ENCODE peak calls at places on chromosomes 11 and 22, in ten cellular contexts. M is RWPE1; B is amygdala; E is central memory CD8-positive, alpha-beta T cell; D is KBM-7; N is posterior vena cava; Y is stimulated activated naive CD8-positive, alpha-beta T cell treated with anti-CD3 and anti-CD28 coated beads, Interleukin-15, amount 100 ng/mL, for 72 hours; L is body of pancreas; H is activated gamma-delta T cell; F is stimulated activated CD4-positive, alpha-beta T cell treated with anti-CD3 and anti-CD28 coated beads, Interleukin-1b, Interleukin-23, amount 100 ng/mL, for 1 hour. W is an unnamed sample.

GRCh38 chr11:62601114-62601363 is 626 bp downstream of the MTA2 start:
- DNase-seq in M (no peak), B (no peak), E (no peak), D (no peak), N (peak), Y (no peak), L (peak), H (peak), F (no peak), W (no peak)

GRCh38 chr11:96173906-96174305 is 169.1 kb downstream of the MAML2 start:
- DNase-seq in M (no peak), B (no peak), E (no peak), D (no peak), N (no peak), Y (no peak), L (no peak), H (no peak), F (no peak), W (no peak)

GRCh38 chr11:6488831-6489230 is 7.5 kb downstream of the TIMM10B start:
- DNase-seq in M (no peak), B (no peak), E (no peak), D (no peak), N (no peak), Y (no peak), L (no peak), H (no peak), F (no peak), W (no peak)

GRCh38 chr11:10002221-10002620 is 291.8 kb downstream of the SBF2 start:
- DNase-seq in M (no peak), B (no peak), E (no peak), D (no peak), N (no peak), Y (no peak), L (no peak), H (no peak), F (no peak), W (no peak)

GRCh38 chr11:67691149-67691548 is 16.7 kb upstream of the ALDH3B2 start:
- DNase-seq in M (no peak), B (no peak), E (no peak), D (no peak), N (no peak), Y (no peak), L (no peak), H (no peak), F (no peak), W (no peak)

GRCh38 chr11:68840661-68841653 is 759 bp downstream of the CPT1A start:
- DNase-seq in M (peak), B (peak), E (no peak), D (no peak), N (peak), Y (peak), L (peak), H (no peak), F (no peak), W (no peak)

GRCh38 chr22:31556627-31557203 is 60.4 kb downstream of the SFI1 start:
- DNase-seq in M (peak), B (no peak), E (no peak), D (peak), N (no peak), Y (no peak), L (no peak), H (no peak), F (no peak), W (no peak)

GRCh38 chr22:30984317-30984716 is 15.3 kb downstream of the TUG1 start:
- DNase-seq in M (no peak), B (no peak), E (no peak), D (no peak), N (no peak), Y (no peak), L (no peak), H (no peak), F (no peak), W (no peak)

GRCh38 chr22:46587492-46588278 is 32.5 kb upstream of the GRAMD4 start:
- DNase-seq in M (no peak), B (no peak), E (no peak), D (peak), N (no peak), Y (no peak), L (no peak), H (no peak), F (no peak), W (no peak)

GRCh38 chr11:124839051-124839971 is 25.9 kb upstream of the ROBO3 start:
- DNase-seq in M (no peak), B (no peak), E (no peak), D (no peak), N (no peak), Y (no peak), L (no peak), H (no peak), F (no peak), W (no peak)

GRCh38 chr11:107744736-107745135 is 32.9 kb upstream of the SLN start:
- DNase-seq in M (no peak), B (no peak), E (no peak), D (no peak), N (no peak), Y (no peak), L (no peak), H (no peak), F (no peak), W (no peak)

GRCh38 chr22:41140365-41140957 is 48.1 kb downstream of the EP300 start:
- DNase-seq in M (no peak), B (no peak), E (no peak), D (no peak), N (no peak), Y (no peak), L (no peak), H (no peak), F (no peak), W (no peak)

GRCh38 chr22:48088226-48088625 is 1325.8 kb downstream of the TBC1D22A start:
- DNase-seq in M (no peak), B (no peak), E (no peak), D (no peak), N (no peak), Y (no peak), L (no peak), H (no peak), F (no peak), W (no peak)

GRCh38 chr11:30295178-30295885 is 27.6 kb upstream of the ARL14EP start:
- DNase-seq in M (no peak), B (no peak), E (no peak), D (no peak), N (no peak), Y (no peak), L (no peak), H (no peak), F (no peak), W (no peak)

GRCh38 chr11:2934611-2935239 is 5.5 kb upstream of the PHLDA2 start:
- DNase-seq in M (no peak), B (no peak), E (no peak), D (no peak), N (peak), Y (no peak), L (no peak), H (no peak), F (no peak), W (no peak)

GRCh38 chr22:22009661-22010060 is 27.1 kb upstream of the TOP3B start:
- DNase-seq in M (peak), B (no peak), E (no peak), D (no peak), N (no peak), Y (no peak), L (no peak), H (no peak), F (no peak), W (no peak)

GRCh38 chr11:69880041-69880802 is 61.0 kb upstream of the FGF3 start:
- DNase-seq in M (no peak), B (no peak), E (no peak), D (no peak), N (peak), Y (no peak), L (peak), H (no peak), F (no peak), W (no peak)

GRCh38 chr11:114440121-114440860 is 1.0 kb downstream of the REXO2 start:
- DNase-seq in M (no peak), B (no peak), E (no peak), D (no peak), N (no peak), Y (no peak), L (no peak), H (no peak), F (no peak), W (no peak)

GRCh38 chr11:93028959-93029536 is 59.6 kb downstream of the MTNR1B start:
- DNase-seq in M (no peak), B (no peak), E (no peak), D (no peak), N (no peak), Y (no peak), L (no peak), H (no peak), F (no peak), W (no peak)

GRCh38 chr11:73240190-73240781 is 22.2 kb downstream of the P2RY2 start:
- DNase-seq in M (no peak), B (no peak), E (no peak), D (no peak), N (peak), Y (no peak), L (no peak), H (no peak), F (no peak), W (no peak)

GRCh38 chr11:10109836-10110235 is 184.2 kb downstream of the SBF2 start:
- DNase-seq in M (no peak), B (no peak), E (no peak), D (no peak), N (no peak), Y (no peak), L (no peak), H (no peak), F (no peak), W (peak)

GRCh38 chr22:44245438-44245837 is 64.7 kb downstream of the PARVG start:
- DNase-seq in M (no peak), B (no peak), E (no peak), D (no peak), N (peak), Y (no peak), L (no peak), H (no peak), F (no peak), W (no peak)

GRCh38 chr11:62752994-62753735 is 795 bp downstream of the ZBTB3 start:
- DNase-seq in M (no peak), B (no peak), E (no peak), D (no peak), N (peak), Y (no peak), L (peak), H (no peak), F (no peak), W (no peak)

GRCh38 chr11:8389034-8389996 is 125.6 kb upstream of the LMO1 start:
- DNase-seq in M (no peak), B (peak), E (no peak), D (no peak), N (no peak), Y (no peak), L (peak), H (no peak), F (no peak), W (no peak)

GRCh38 chr11:124394408-124394807 is 4.4 kb downstream of the OR8B3 start:
- DNase-seq in M (no peak), B (no peak), E (no peak), D (no peak), N (no peak), Y (no peak), L (no peak), H (no peak), F (no peak), W (no peak)

GRCh38 chr11:82960000-82960778 is 58.7 kb downstream of the DDIAS start:
- DNase-seq in M (no peak), B (no peak), E (peak), D (no peak), N (no peak), Y (peak), L (no peak), H (no peak), F (peak), W (no peak)

GRCh38 chr11:43503417-43503816 is 144.7 kb downstream of the TTC17 start:
- DNase-seq in M (no peak), B (no peak), E (no peak), D (no peak), N (no peak), Y (no peak), L (no peak), H (no peak), F (no peak), W (no peak)

GRCh38 chr11:131504199-131504949 is 134.0 kb downstream of the NTM start:
- DNase-seq in M (no peak), B (peak), E (no peak), D (no peak), N (no peak), Y (no peak), L (no peak), H (no peak), F (no peak), W (no peak)